ENCODE peak calls at places on chromosomes 11 and 22, in six cellular contexts. T is T follicular helper cell; E is substantia nigra; C is NK-92 treated with Interleukin-12 subunit alpha and Interleukin-12 subunit beta, amount 100 ng/mL, for 24 hours; Y is RPMI7951; X is NCI-H1436. I is an unnamed sample.

GRCh38 chr22:45478108-45478771 is 24.4 kb upstream of the FBLN1 start:
- DNase-seq in T (no peak), E (no peak), C (no peak), Y (no peak), X (no peak), I (no peak)

GRCh38 chr11:65305501-65306268 is 9.0 kb upstream of the CDC42EP2 start:
- DNase-seq in T (no peak), E (no peak), C (no peak), Y (peak), X (no peak), I (no peak)

GRCh38 chr11:119828011-119828410 is 99.0 kb upstream of the NECTIN1 start:
- DNase-seq in T (no peak), E (no peak), C (no peak), Y (no peak), X (no peak), I (peak)

GRCh38 chr11:94149435-94149834 is 20.8 kb downstream of the PANX1 start:
- DNase-seq in T (no peak), E (no peak), C (no peak), Y (peak), X (no peak), I (no peak)

GRCh38 chr11:34745209-34745608 is 124.3 kb downstream of the EHF start:
- DNase-seq in T (no peak), E (no peak), C (no peak), Y (no peak), X (no peak), I (no peak)

GRCh38 chr11:12675951-12676711 is 1.9 kb downstream of the TEAD1 start:
- DNase-seq in T (no peak), E (no peak), C (no peak), Y (no peak), X (no peak), I (no peak)

GRCh38 chr11:64675417-64676252 is 47.4 kb downstream of the NRXN2 start:
- DNase-seq in T (no peak), E (peak), C (no peak), Y (peak), X (peak), I (peak)

GRCh38 chr11:74449369-74449931 is 17.9 kb downstream of the KCNE3 start:
- DNase-seq in T (peak), E (no peak), C (no peak), Y (peak), X (peak), I (no peak)

GRCh38 chr11:12457030-12457600 is 79.7 kb downstream of the PARVA start:
- DNase-seq in T (no peak), E (no peak), C (no peak), Y (peak), X (no peak), I (no peak)

GRCh38 chr11:9783986-9784385 is 120.1 kb downstream of the SWAP70 start:
- DNase-seq in T (no peak), E (no peak), C (no peak), Y (peak), X (no peak), I (no peak)

GRCh38 chr22:48993655-48994054 is 834.0 kb downstream of the BRD1 start:
- DNase-seq in T (no peak), E (no peak), C (no peak), Y (no peak), X (no peak), I (no peak)

GRCh38 chr11:75639752-75640151 is 29.1 kb downstream of the MAP6 start:
- DNase-seq in T (no peak), E (peak), C (no peak), Y (peak), X (peak), I (peak)

GRCh38 chr11:15716550-15716949 is 601.8 kb downstream of the INSC start:
- DNase-seq in T (no peak), E (no peak), C (no peak), Y (peak), X (no peak), I (no peak)

GRCh38 chr22:27075028-27075678 is 417.8 kb downstream of the MIAT start:
- DNase-seq in T (no peak), E (no peak), C (no peak), Y (peak), X (no peak), I (no peak)

GRCh38 chr11:17604913-17605230 is 57.8 kb downstream of the OTOG start:
- DNase-seq in T (no peak), E (no peak), C (no peak), Y (no peak), X (no peak), I (no peak)

GRCh38 chr11:32255876-32256275 is 165.0 kb downstream of the RCN1 start:
- DNase-seq in T (no peak), E (no peak), C (no peak), Y (no peak), X (no peak), I (peak)

GRCh38 chr11:76551400-76551799 is 106.6 kb downstream of the EMSY start:
- DNase-seq in T (no peak), E (no peak), C (no peak), Y (peak), X (no peak), I (no peak)

GRCh38 chr11:20045098-20045688 is 115.1 kb downstream of the DBX1 start:
- DNase-seq in T (no peak), E (no peak), C (no peak), Y (no peak), X (no peak), I (no peak)

GRCh38 chr22:39815882-39816395 is 77.6 kb downstream of the ENTHD1 start:
- DNase-seq in T (no peak), E (no peak), C (no peak), Y (no peak), X (no peak), I (no peak)

GRCh38 chr11:113160652-113161051 is 153.7 kb upstream of the TTC12 start:
- DNase-seq in T (no peak), E (no peak), C (no peak), Y (no peak), X (peak), I (no peak)

GRCh38 chr11:112051768-112052167 is 22.0 kb downstream of the PIH1D2 start:
- DNase-seq in T (no peak), E (no peak), C (no peak), Y (no peak), X (no peak), I (no peak)

GRCh38 chr11:59069082-59069481 is 17.0 kb upstream of the GLYATL1B start:
- DNase-seq in T (no peak), E (no peak), C (no peak), Y (no peak), X (no peak), I (no peak)